ENCODE peak calls at places on chromosomes 3 and 15, in ten cellular contexts. U is sigmoid colon; X is fibroblast of the aortic adventitia; O is MCF 10A; T is PC-3; L is mammary epithelial cell; Z is omental fat pad; R is left lung; N is CD4-positive, alpha-beta T cell; K is epithelial cell of esophagus. M is an unnamed sample.

GRCh38 chr3:83928391-83928790 is 1030.4 kb upstream of the CADM2 start:
- DNase-seq in T (peak; percentile 71), K (peak; percentile 37), O (peak; percentile 29), U (no peak), X (no peak), L (no peak), N (no peak), R (no peak), Z (no peak), M (no peak)

GRCh38 chr3:167228135-167228534 is 152.0 kb downstream of the ZBBX start:
- DNase-seq in R (no peak), L (no peak), U (no peak), O (peak; percentile 49), N (no peak), K (peak; percentile 36), T (peak; percentile 75), X (peak; percentile 25), Z (no peak), M (no peak)

GRCh38 chr3:195815169-195815771 is 3.5 kb upstream of the MUC4 start:
- DNase-seq in U (peak; percentile 47), X (no peak), K (peak; percentile 10), L (peak; percentile 30), N (no peak), O (no peak), R (no peak), Z (no peak), T (peak; percentile 47), M (no peak)

GRCh38 chr3:118628704-118629341 is 405.8 kb downstream of the IGSF11 start:
- DNase-seq in X (peak; percentile 62), T (peak; percentile 77), K (peak; percentile 79), O (peak; percentile 79), U (peak; percentile 75), N (no peak), L (peak; percentile 52), Z (no peak), R (peak; percentile 46), M (peak; percentile 56)

GRCh38 chr3:157103280-157103679 is 56.7 kb downstream of the CCNL1 start:
- DNase-seq in L (no peak), R (no peak), N (no peak), Z (no peak), O (no peak), T (no peak), U (no peak), X (no peak), K (no peak), M (peak; percentile 69)

GRCh38 chr3:61239871-61240270 is 11.4 kb downstream of the FHIT start:
- DNase-seq in X (no peak), T (no peak), O (no peak), Z (no peak), R (no peak), U (no peak), N (no peak), K (no peak), L (no peak), M (no peak)

GRCh38 chr3:101695779-101696372 is 9.4 kb upstream of the RPL24 start:
- DNase-seq in L (peak; percentile 38), T (peak; percentile 91), O (peak; percentile 75), U (no peak), R (no peak), N (no peak), X (peak; percentile 75), Z (no peak), K (peak; percentile 55), M (no peak)

GRCh38 chr3:111954228-111954990 is 24.4 kb upstream of the ABHD10 start:
- DNase-seq in X (peak; percentile 89), T (no peak), O (no peak), U (no peak), L (no peak), R (no peak), K (no peak), N (no peak), Z (no peak), M (no peak)

GRCh38 chr15:39680868-39681267 is 100.0 kb downstream of the THBS1 start:
- DNase-seq in O (no peak), T (no peak), L (no peak), K (no peak), U (no peak), Z (no peak), X (peak; percentile 87), N (no peak), R (no peak), M (no peak)

DNA sequence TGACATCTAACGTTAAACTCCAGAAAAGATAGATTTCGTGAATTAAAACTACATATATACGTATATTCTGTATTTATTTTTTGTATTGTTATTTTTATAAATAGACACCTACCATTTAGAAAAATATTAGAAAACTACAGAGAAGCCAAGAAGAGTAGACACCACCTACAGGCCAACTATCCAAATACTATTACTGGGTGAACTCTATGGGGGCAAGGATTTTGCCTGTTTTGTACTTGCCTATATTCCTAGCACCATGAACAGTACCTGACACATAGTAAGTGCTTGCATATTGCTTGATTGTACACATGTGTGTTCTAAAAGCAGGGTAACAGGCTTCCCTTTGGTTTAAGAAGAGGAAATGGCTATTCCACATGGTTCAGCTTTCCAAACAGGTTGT is 24.4 kb upstream of the CLEC3B start:
- DNase-seq in Z (no peak), K (no peak), L (no peak), O (no peak), T (no peak), X (no peak), N (no peak), R (no peak), U (no peak), M (no peak)
- TF ChIP-seq CTCF in Z (no peak), K (no peak), L (peak; percentile 1), O (no peak), T (peak; percentile 51), X (no peak), N (no peak), R (no peak), U (no peak), M (no peak)

GRCh38 chr15:88467935-88468528 is 524 bp downstream of the MRPS11 start:
- DNase-seq in K (peak; percentile 30), X (peak; percentile 18), U (no peak), L (no peak), T (no peak), R (no peak), Z (no peak), N (no peak), O (no peak), M (no peak)

GRCh38 chr15:88469321-88469720 is 1.8 kb downstream of the MRPS11 start:
- DNase-seq in N (no peak), T (no peak), R (no peak), Z (no peak), U (no peak), O (no peak), K (no peak), X (no peak), L (no peak), M (no peak)

GRCh38 chr15:88467073-88467934 is at the start of the genes MRPL46 and MRPS11:
- DNase-seq in Z (peak; percentile 78), U (peak; percentile 91), T (peak; percentile 86), K (peak; percentile 85), R (peak; percentile 90), L (peak; percentile 80), X (peak; percentile 86), O (peak; percentile 91), N (peak; percentile 91), M (peak; percentile 90)

GRCh38 chr15:88472225-88472624 is 4.7 kb downstream of the MRPS11 start:
- DNase-seq in L (no peak), X (no peak), U (no peak), R (no peak), Z (no peak), T (no peak), N (no peak), K (no peak), O (no peak), M (peak; percentile 35)

DNA sequence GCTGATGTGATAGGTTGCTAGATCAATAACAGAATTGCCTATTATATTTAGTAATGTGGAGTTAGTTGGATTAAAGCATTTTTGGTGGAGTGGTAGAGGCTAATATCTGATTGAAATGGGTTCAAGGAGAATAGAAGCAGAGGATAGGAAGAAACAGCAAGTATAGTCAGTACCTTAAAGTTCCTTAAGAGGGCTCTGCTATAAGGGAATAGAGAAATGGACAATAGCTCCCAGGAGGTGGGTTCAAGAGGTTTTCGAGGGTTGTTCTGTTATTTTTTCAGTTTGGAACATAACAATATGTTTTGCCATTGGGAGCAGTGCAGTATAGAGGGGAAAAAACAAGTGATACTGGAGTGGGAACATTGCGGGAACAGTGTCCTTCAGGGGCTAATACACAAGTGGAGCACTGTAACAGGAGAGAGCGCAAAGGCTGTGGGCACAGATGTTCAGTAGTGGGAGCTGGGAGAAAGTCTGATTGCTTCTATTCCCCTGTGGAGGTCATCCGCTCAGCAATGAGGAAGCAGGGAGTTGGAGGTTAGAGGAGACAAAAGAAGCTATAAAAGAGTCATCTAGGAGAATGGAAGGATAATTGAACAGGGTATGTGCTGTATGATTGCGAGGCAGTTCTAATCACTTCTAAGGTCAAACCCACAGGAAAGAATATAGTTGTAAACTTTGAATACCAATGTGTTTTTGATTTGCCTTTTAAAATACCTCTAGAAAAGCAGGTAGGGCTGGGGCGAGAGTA is 3.3 kb downstream of the MRPS11 start:
- DNase-seq in R (no peak), X (no peak), L (no peak), T (no peak), N (no peak), U (no peak), O (no peak), K (no peak), Z (no peak), M (no peak)
- TF ChIP-seq CTCF in R (no peak), X (no peak), L (peak; percentile 4), T (peak; percentile 33), N (no peak), U (no peak), O (no peak), K (no peak), Z (no peak), M (no peak)

DNA sequence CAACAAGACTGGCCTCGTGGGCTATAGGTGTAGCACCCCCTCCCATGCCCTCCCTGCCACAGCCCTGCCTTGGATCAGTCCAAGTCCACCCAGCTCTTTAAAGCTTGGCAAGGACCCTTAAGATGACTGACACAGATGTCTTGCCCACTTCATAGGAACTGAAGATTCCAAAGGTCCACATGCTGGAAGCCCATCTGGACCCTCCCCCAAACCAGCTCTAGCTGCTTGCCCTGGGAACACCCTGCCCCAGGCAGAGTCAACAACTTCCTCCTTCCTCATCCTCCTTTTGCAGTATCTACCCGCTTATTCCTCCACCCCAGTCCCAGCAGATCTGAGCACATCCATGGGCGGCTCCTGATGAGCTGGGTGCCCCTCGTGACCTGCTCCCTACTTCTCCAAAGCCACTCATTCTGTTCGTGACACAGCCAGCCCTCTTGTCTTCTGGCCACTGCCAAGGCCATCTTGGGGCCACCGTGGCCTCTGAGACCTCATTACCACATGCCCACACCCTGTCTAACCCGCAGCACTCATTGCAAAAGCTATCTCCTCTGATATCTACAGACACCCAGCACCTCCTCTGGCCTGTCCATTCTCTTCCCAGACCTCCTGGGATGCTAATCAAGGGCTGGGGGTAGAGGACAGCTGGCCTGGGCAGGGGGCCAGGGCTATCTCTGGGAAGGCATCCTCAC is 2.0 kb upstream of the PFKFB4 start:
- DNase-seq in R (peak; percentile 87), U (peak; percentile 80), X (no peak), L (no peak), Z (no peak), K (peak; percentile 43), O (no peak), T (no peak), N (no peak), M (no peak)
- TF ChIP-seq CTCF in R (no peak), U (no peak), X (no peak), L (no peak), Z (no peak), K (no peak), O (no peak), T (peak; percentile 41), N (peak; percentile 19), M (no peak)

DNA sequence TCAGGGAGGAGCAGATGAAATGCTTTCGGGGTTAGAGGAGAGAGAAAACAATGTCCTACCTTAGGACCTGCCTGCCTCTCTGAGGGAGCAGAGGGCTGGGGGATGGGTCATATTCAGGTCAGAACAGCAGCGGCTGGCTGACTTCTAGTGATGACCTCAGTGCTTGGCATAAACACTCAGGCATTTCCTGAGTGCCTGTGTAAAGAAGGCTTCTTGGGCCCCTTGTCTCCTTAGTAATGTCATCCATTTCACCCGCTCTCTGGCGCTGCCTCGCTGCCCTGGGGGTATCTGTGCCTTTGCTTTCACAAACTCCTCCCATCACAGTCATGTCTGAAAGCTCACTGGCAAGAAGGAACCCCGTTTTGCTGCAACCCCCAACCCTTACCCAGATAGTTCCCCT is 82.9 kb upstream of the GSK3B start:
- DNase-seq in O (peak; percentile 93), U (no peak), T (peak; percentile 93), R (peak; percentile 62), Z (no peak), K (peak; percentile 94), L (peak; percentile 91), X (peak; percentile 89), N (no peak), M (no peak)
- TF ChIP-seq CTCF in O (no peak), U (no peak), T (no peak), R (no peak), Z (no peak), K (no peak), L (no peak), X (peak; percentile 28), N (no peak), M (no peak)